ENCODE peak calls at places on chromosome 19, in four cellular contexts. One of them, this sample, is unnamed.
A peak's percentile ranks its signal among the peaks of the same experiment; 100 is the strongest.

GRCh38 chr19:13143135-13143534 is 7.0 kb downstream of the STX10 start:
- DNase-seq in SK-N-SH: no peak
- DNase-seq in H1: no peak
- DNase-seq in HepG2: peak; percentile 51
- DNase-seq in this sample: no peak

GRCh38 chr19:3697094-3697493 is 3.2 kb downstream of the PIP5K1C start:
- DNase-seq in SK-N-SH: no peak
- DNase-seq in H1: no peak
- DNase-seq in HepG2: no peak
- DNase-seq in this sample: no peak

GRCh38 chr19:37334179-37335071 is 36.5 kb upstream of the ZNF527 start:
- DNase-seq in SK-N-SH: peak; percentile 89
- DNase-seq in H1: peak; percentile 90
- DNase-seq in HepG2: no peak
- DNase-seq in this sample: peak; percentile 71

GRCh38 chr19:10878253-10878652 is 6.9 kb downstream of the CARM1 start:
- DNase-seq in SK-N-SH: no peak
- DNase-seq in H1: no peak
- DNase-seq in HepG2: no peak
- DNase-seq in this sample: no peak

GRCh38 chr19:1580382-1580781 is 12.3 kb upstream of the MEX3D start:
- DNase-seq in SK-N-SH: no peak
- DNase-seq in H1: no peak
- DNase-seq in HepG2: no peak
- DNase-seq in this sample: no peak

GRCh38 chr19:29529646-29530548 is 4.1 kb downstream of the VSTM2B start:
- DNase-seq in SK-N-SH: peak; percentile 40
- DNase-seq in H1: peak; percentile 83
- DNase-seq in HepG2: no peak
- DNase-seq in this sample: no peak

GRCh38 chr19:12484371-12485322 is at the start of gene ZNF709:
- DNase-seq in SK-N-SH: peak; percentile 95
- DNase-seq in H1: peak; percentile 98
- DNase-seq in HepG2: peak; percentile 86
- DNase-seq in this sample: peak; percentile 78

GRCh38 chr19:45419396-45419795 is 4.3 kb downstream of the ERCC1 start:
- DNase-seq in SK-N-SH: no peak
- DNase-seq in H1: no peak
- DNase-seq in HepG2: no peak
- DNase-seq in this sample: no peak

GRCh38 chr19:47499371-47499770 is 15.4 kb upstream of the KPTN start:
- DNase-seq in SK-N-SH: no peak
- DNase-seq in H1: no peak
- DNase-seq in HepG2: no peak
- DNase-seq in this sample: no peak

GRCh38 chr19:35347171-35347929 is at the start of gene FFAR1:
- DNase-seq in SK-N-SH: no peak
- DNase-seq in H1: peak; percentile 38
- DNase-seq in HepG2: no peak
- DNase-seq in this sample: peak; percentile 96

GRCh38 chr19:52995711-52996110 is 18.0 kb upstream of the ERVV-1 start:
- DNase-seq in SK-N-SH: no peak
- DNase-seq in H1: no peak
- DNase-seq in HepG2: no peak
- DNase-seq in this sample: no peak

GRCh38 chr19:52991484-52991883 is 22.2 kb upstream of the ERVV-1 start:
- DNase-seq in SK-N-SH: no peak
- DNase-seq in H1: no peak
- DNase-seq in HepG2: no peak
- DNase-seq in this sample: no peak

GRCh38 chr19:52993342-52994178 is 20.2 kb upstream of the ERVV-1 start:
- DNase-seq in SK-N-SH: peak; percentile 94
- DNase-seq in H1: peak; percentile 95
- DNase-seq in HepG2: no peak
- DNase-seq in this sample: no peak

GRCh38 chr19:52991021-52991420 is 22.7 kb upstream of the ERVV-1 start:
- DNase-seq in SK-N-SH: no peak
- DNase-seq in H1: no peak
- DNase-seq in HepG2: no peak
- DNase-seq in this sample: no peak

GRCh38 chr19:52992109-52993004 is 21.4 kb upstream of the ERVV-1 start:
- DNase-seq in SK-N-SH: peak; percentile 42
- DNase-seq in H1: peak; percentile 57
- DNase-seq in HepG2: no peak
- DNase-seq in this sample: no peak
- TF ChIP-seq TCF12 in SK-N-SH: no peak
- TF ChIP-seq TCF12 in H1: no peak
- TF ChIP-seq TCF12 in HepG2: no peak
- TF ChIP-seq TCF12 in this sample: no peak

GRCh38 chr19:31810536-31811109 is 461.4 kb upstream of the TSHZ3 start:
- DNase-seq in SK-N-SH: no peak
- DNase-seq in H1: no peak
- DNase-seq in HepG2: no peak
- DNase-seq in this sample: no peak
- TF ChIP-seq TCF12 in SK-N-SH: no peak
- TF ChIP-seq TCF12 in H1: no peak
- TF ChIP-seq TCF12 in HepG2: no peak
- TF ChIP-seq TCF12 in this sample: no peak

GRCh38 chr19:16078759-16079707 is 2.7 kb downstream of the TPM4 start:
- DNase-seq in SK-N-SH: peak; percentile 68
- DNase-seq in H1: no peak
- DNase-seq in HepG2: peak; percentile 79
- DNase-seq in this sample: peak; percentile 94
- TF ChIP-seq TCF12 in SK-N-SH: peak; percentile 97
- TF ChIP-seq TCF12 in H1: no peak
- TF ChIP-seq TCF12 in HepG2: no peak
- TF ChIP-seq TCF12 in this sample: peak; percentile 83

GRCh38 chr19:15177269-15178116 is 23.3 kb downstream of the NOTCH3 start:
- DNase-seq in SK-N-SH: peak; percentile 95
- DNase-seq in H1: peak; percentile 95
- DNase-seq in HepG2: peak; percentile 54
- DNase-seq in this sample: peak; percentile 4
- TF ChIP-seq TCF12 in SK-N-SH: no peak
- TF ChIP-seq TCF12 in H1: no peak
- TF ChIP-seq TCF12 in HepG2: no peak
- TF ChIP-seq TCF12 in this sample: no peak

This sample was measured in GM12878.